ENCODE peak calls at places on chromosome 5, in ten cellular contexts. L is CD4-positive, alpha-beta memory T cell; P is activated T-helper 1 cell treated with Interleukin-2 at 50 U/mL for 16 hours; M is COR-L47; A is AG08396; S is BJ; N is neural crest cell; J is NT2/D1; Z is activated T-cell treated with anti-CD3 and anti-CD28 coated beads for 24 hours; K is left colon. C is an unnamed sample.
A peak's percentile ranks its signal among the peaks of the same experiment; 100 is the strongest.

GRCh38 chr5:180126716-180127681 is 55.4 kb upstream of the RNF130 start:
- DNase-seq in A (peak; percentile 83), S (no peak), M (peak; percentile 16), L (no peak), Z (peak; percentile 11), P (no peak), N (peak; percentile 56), K (peak; percentile 20), J (no peak), C (no peak)

GRCh38 chr5:175922192-175922885 is 45.8 kb downstream of the THOC3 start:
- DNase-seq in N (no peak), P (no peak), J (no peak), A (peak; percentile 89), K (no peak), L (no peak), S (peak; percentile 98), M (no peak), Z (no peak), C (no peak)

GRCh38 chr5:39657943-39658342 is 233.2 kb upstream of the DAB2 start:
- DNase-seq in P (no peak), Z (no peak), M (no peak), A (no peak), S (no peak), N (no peak), L (no peak), J (no peak), K (no peak), C (no peak)

GRCh38 chr5:1672396-1672795 is 127.2 kb downstream of the MRPL36 start:
- DNase-seq in M (no peak), K (no peak), S (no peak), Z (no peak), N (no peak), L (no peak), A (no peak), J (no peak), P (no peak), C (no peak)

GRCh38 chr5:89064691-89065207 is 181.8 kb upstream of the MEF2C start:
- DNase-seq in Z (no peak), M (no peak), L (no peak), P (no peak), K (no peak), S (no peak), J (no peak), N (no peak), A (no peak), C (no peak)

GRCh38 chr5:36156124-36156601 is 4.3 kb downstream of the SKP2 start:
- DNase-seq in M (no peak), K (no peak), L (no peak), J (no peak), Z (no peak), P (no peak), S (no peak), A (peak; percentile 26), N (no peak), C (no peak)

GRCh38 chr5:52928664-52929063 is 60.5 kb upstream of the ITGA2 start:
- DNase-seq in S (no peak), L (no peak), J (no peak), M (no peak), P (no peak), Z (no peak), K (no peak), N (no peak), A (no peak), C (no peak)

GRCh38 chr5:132996307-132996706 is 30.0 kb downstream of the ZCCHC10 start:
- DNase-seq in J (no peak), P (no peak), N (no peak), S (no peak), Z (no peak), M (no peak), K (no peak), A (no peak), L (no peak), C (no peak)

GRCh38 chr5:65062684-65063083 is 294.0 kb downstream of the CWC27 start:
- DNase-seq in L (no peak), N (no peak), M (no peak), P (no peak), K (no peak), A (peak; percentile 64), Z (no peak), S (peak; percentile 68), J (no peak), C (no peak)

GRCh38 chr5:148290271-148291195 is 21.7 kb upstream of the SPINK7 start:
- DNase-seq in J (no peak), Z (no peak), S (no peak), N (no peak), L (no peak), M (peak; percentile 52), P (no peak), K (no peak), A (peak; percentile 4), C (no peak)

GRCh38 chr5:36683821-36684434 is 77.5 kb downstream of the SLC1A3 start:
- DNase-seq in S (peak; percentile 59), P (no peak), K (no peak), L (no peak), A (peak; percentile 53), Z (no peak), J (no peak), M (no peak), N (no peak), C (no peak)

GRCh38 chr5:33772276-33772990 is 119.4 kb downstream of the ADAMTS12 start:
- DNase-seq in S (no peak), P (no peak), K (no peak), L (no peak), M (no peak), A (peak; percentile 34), J (no peak), Z (no peak), N (no peak), C (no peak)

GRCh38 chr5:137374110-137374853 is 124.8 kb downstream of the SPOCK1 start:
- DNase-seq in M (peak; percentile 99), A (no peak), K (no peak), Z (no peak), S (no peak), L (no peak), P (no peak), J (no peak), N (no peak), C (no peak)

GRCh38 chr5:142391031-142391872 is 66.4 kb upstream of the SPRY4 start:
- DNase-seq in L (no peak), S (no peak), N (no peak), K (no peak), Z (no peak), J (no peak), M (no peak), A (no peak), P (no peak), C (no peak)

GRCh38 chr5:149921597-149921996 is 23.0 kb downstream of the PDE6A start:
- DNase-seq in Z (no peak), P (no peak), A (no peak), M (no peak), S (no peak), L (no peak), N (no peak), K (no peak), J (no peak), C (no peak)

GRCh38 chr5:1107167-1108007 is 4.5 kb downstream of the SLC12A7 start:
- DNase-seq in K (no peak), A (no peak), P (no peak), J (no peak), N (no peak), L (no peak), Z (no peak), M (no peak), S (no peak), C (no peak)

GRCh38 chr5:172420215-172420934 is 34.0 kb downstream of the SH3PXD2B start:
- DNase-seq in N (no peak), P (no peak), Z (no peak), K (peak; percentile 78), S (peak; percentile 70), A (peak; percentile 84), L (no peak), J (no peak), M (no peak), C (no peak)

GRCh38 chr5:20972419-20972925 is 984.5 kb upstream of the CDH18 start:
- DNase-seq in J (no peak), P (no peak), K (peak; percentile 9), A (no peak), L (no peak), Z (no peak), S (no peak), N (no peak), M (peak; percentile 81), C (no peak)

GRCh38 chr5:36494756-36495637 is 111.4 kb upstream of the SLC1A3 start:
- DNase-seq in M (no peak), Z (no peak), S (no peak), J (no peak), L (no peak), K (no peak), P (no peak), A (peak; percentile 48), N (no peak), C (no peak)

GRCh38 chr5:174607205-174607604 is 117.2 kb upstream of the MSX2 start:
- DNase-seq in M (no peak), P (no peak), J (no peak), L (no peak), N (no peak), S (no peak), A (no peak), Z (no peak), K (no peak), C (no peak)

GRCh38 chr5:128035689-128036088 is 47.9 kb upstream of the SLC12A2 start:
- DNase-seq in K (no peak), Z (no peak), P (no peak), M (no peak), A (no peak), J (no peak), S (no peak), N (no peak), L (no peak), C (no peak)

GRCh38 chr5:84381501-84382362 is 2.9 kb downstream of the EDIL3 start:
- DNase-seq in M (peak; percentile 6), A (no peak), P (no peak), S (no peak), L (no peak), K (peak; percentile 10), J (no peak), N (no peak), Z (no peak), C (no peak)

GRCh38 chr5:9627541-9627940 is 2.6 kb downstream of the TAS2R1 start:
- DNase-seq in S (no peak), K (no peak), P (no peak), N (no peak), J (no peak), L (no peak), M (no peak), Z (no peak), A (no peak), C (no peak)

GRCh38 chr5:76816110-76816831 is 2.6 kb upstream of the F2RL1 start:
- DNase-seq in Z (no peak), J (no peak), K (no peak), P (no peak), N (no peak), L (no peak), M (no peak), S (no peak), A (no peak), C (no peak)

GRCh38 chr5:82168294-82168693 is 109.9 kb downstream of the RPS23 start:
- DNase-seq in S (no peak), J (no peak), A (no peak), P (no peak), M (no peak), K (no peak), N (no peak), L (no peak), Z (no peak), C (no peak)

GRCh38 chr5:108387756-108388155 is 5.9 kb upstream of the FBXL17 start:
- DNase-seq in A (no peak), N (no peak), K (no peak), J (no peak), S (no peak), L (no peak), M (no peak), P (no peak), Z (no peak), C (no peak)

GRCh38 chr5:27682600-27682999 is 644.2 kb upstream of the CDH9 start:
- DNase-seq in A (no peak), J (peak; percentile 11), N (no peak), Z (no peak), P (no peak), M (no peak), L (no peak), S (no peak), K (no peak), C (no peak)

GRCh38 chr5:33944543-33945132 is 8.5 kb downstream of the RXFP3 start:
- DNase-seq in A (no peak), P (no peak), S (no peak), Z (no peak), K (no peak), M (no peak), J (no peak), L (no peak), N (no peak), C (no peak)

C was measured in stimulated activated naive CD4-positive, alpha-beta T cell treated with Interleukin-2 at 50 U/mL for 16 hours.